ENCODE peak calls at places on chromosomes 11 and 22, in four cellular contexts. X is nucleus accumbens, V is GM18507, C is T-helper 2 cell. Y is an unnamed sample.

GRCh38 chr11:66421492-66422205 is 814 bp downstream of the NPAS4 start:
- DNase-seq in X (peak), V (peak), C (peak), Y (peak)

GRCh38 chr11:17164361-17165246 is 43.2 kb downstream of the PIK3C2A start:
- DNase-seq in X (no peak), V (no peak), C (no peak), Y (no peak)

GRCh38 chr22:35191412-35191811 is 65.9 kb upstream of the HMGXB4 start:
- DNase-seq in X (no peak), V (no peak), C (no peak), Y (no peak)

GRCh38 chr11:120217526-120217925 is 6.7 kb downstream of the OAF start:
- DNase-seq in X (no peak), V (no peak), C (no peak), Y (no peak)

GRCh38 chr22:24367841-24368240 is 59.6 kb upstream of the ADORA2A start:
- DNase-seq in X (no peak), V (no peak), C (no peak), Y (no peak)

GRCh38 chr11:133951484-133952198 is 5.1 kb downstream of the IGSF9B start:
- DNase-seq in X (no peak), V (no peak), C (no peak), Y (no peak)

GRCh38 chr11:1877211-1878133 is 14.2 kb downstream of the PRR33 start:
- DNase-seq in X (no peak), V (no peak), C (no peak), Y (no peak)

GRCh38 chr22:30398685-30399680 is 2.2 kb downstream of the SEC14L2 start:
- DNase-seq in X (no peak), V (no peak), C (no peak), Y (no peak)

GRCh38 chr11:17532814-17533213 is 11.4 kb downstream of the USH1C start:
- DNase-seq in X (no peak), V (no peak), C (no peak), Y (no peak)

GRCh38 chr11:134266841-134267251 is 9.3 kb upstream of the GLB1L3 start:
- DNase-seq in X (no peak), V (no peak), C (no peak), Y (no peak)

GRCh38 chr22:21904250-21904789 is 36.9 kb upstream of the MAPK1 start:
- DNase-seq in X (no peak), V (no peak), C (no peak), Y (no peak)

GRCh38 chr11:92224394-92225205 is at the start of gene FAT3:
- DNase-seq in X (peak), V (no peak), C (no peak), Y (no peak)

GRCh38 chr22:36887164-36887563 is 26.3 kb upstream of the CSF2RB start:
- DNase-seq in X (no peak), V (no peak), C (no peak), Y (no peak)